ENCODE peak calls at places on chromosomes 11 and 22, in nine cellular contexts. G, N, P, C, J, V, A, R and U are unnamed samples.

GRCh38 chr11:76391039-76391438 is 9.9 kb downstream of the GVQW3 start:
- DNase-seq in N (no peak), C (no peak), A (no peak), P (no peak), V (no peak), G (peak), R (no peak), J (no peak), U (no peak)

GRCh38 chr11:2738551-2739431 is 39.0 kb upstream of the KCNQ1OT1 start:
- DNase-seq in V (no peak), R (no peak), J (no peak), N (no peak), C (no peak), A (no peak), P (no peak), G (no peak), U (no peak)

GRCh38 chr11:1884123-1884415 is 7.6 kb downstream of the PRR33 start:
- DNase-seq in N (no peak), R (no peak), G (no peak), J (no peak), V (no peak), C (no peak), A (no peak), P (no peak), U (no peak)

GRCh38 chr11:116710762-116711161 is 62.0 kb downstream of the BUD13 start:
- DNase-seq in P (no peak), V (no peak), C (no peak), G (no peak), R (no peak), J (no peak), A (no peak), N (no peak), U (no peak)

GRCh38 chr11:121426476-121427454 is 25.3 kb upstream of the SORL1 start:
- DNase-seq in A (no peak), C (no peak), P (no peak), V (no peak), N (no peak), J (peak), R (no peak), G (peak), U (no peak)

GRCh38 chr11:19365743-19366410 is 125.1 kb upstream of the E2F8 start:
- DNase-seq in R (no peak), C (no peak), J (no peak), A (no peak), V (no peak), G (peak), N (no peak), P (no peak), U (no peak)

GRCh38 chr11:10663365-10663764 is 30.2 kb downstream of the IRAG1 start:
- DNase-seq in A (no peak), V (no peak), R (no peak), J (no peak), N (no peak), C (no peak), G (no peak), P (no peak), U (no peak)

GRCh38 chr11:45208135-45208534 is 61.7 kb downstream of the PRDM11 start:
- DNase-seq in N (no peak), J (no peak), G (peak), A (no peak), P (no peak), V (no peak), R (no peak), C (no peak), U (no peak)

GRCh38 chr22:23363683-23364082 is 183.4 kb downstream of the BCR start:
- DNase-seq in C (no peak), R (no peak), J (no peak), P (no peak), V (no peak), A (no peak), G (no peak), N (no peak), U (no peak)

GRCh38 chr11:129425214-129425613 is 49.6 kb downstream of the BARX2 start:
- DNase-seq in V (no peak), R (no peak), G (no peak), A (no peak), N (no peak), C (no peak), J (no peak), P (no peak), U (no peak)

GRCh38 chr11:72595292-72595684 is 78.9 kb downstream of the PDE2A start:
- DNase-seq in P (no peak), V (no peak), A (no peak), R (no peak), G (no peak), C (no peak), J (no peak), N (no peak), U (no peak)

GRCh38 chr22:22716136-22716535 is 71.7 kb downstream of the GGTLC2 start:
- DNase-seq in R (no peak), G (no peak), V (no peak), J (no peak), P (no peak), C (no peak), N (no peak), A (no peak), U (no peak)

GRCh38 chr11:46116007-46116711 is 5.1 kb downstream of the PHF21A start:
- DNase-seq in R (no peak), V (no peak), G (no peak), N (no peak), P (no peak), C (no peak), J (no peak), A (no peak), U (no peak)

GRCh38 chr11:44318369-44318768 is 8.4 kb upstream of the ALX4 start:
- DNase-seq in V (no peak), N (no peak), C (no peak), J (no peak), A (no peak), P (no peak), R (no peak), G (no peak), U (no peak)

GRCh38 chr22:44193537-44193896 is 12.8 kb downstream of the PARVG start:
- DNase-seq in C (no peak), P (no peak), A (no peak), J (no peak), N (no peak), G (no peak), V (no peak), R (no peak), U (no peak)

GRCh38 chr22:23874871-23875270 is 17.2 kb downstream of the SLC2A11 start:
- DNase-seq in C (no peak), G (no peak), P (no peak), J (no peak), A (no peak), V (no peak), N (no peak), R (no peak), U (no peak)

GRCh38 chr11:3894128-3894731 is 38.8 kb downstream of the STIM1 start:
- DNase-seq in A (no peak), G (no peak), P (no peak), V (peak), J (no peak), R (peak), N (peak), C (no peak), U (no peak)

GRCh38 chr22:37197451-37198289 is 9.6 kb upstream of the C1QTNF6 start:
- DNase-seq in P (no peak), A (peak), R (peak), N (peak), V (no peak), C (no peak), J (no peak), G (peak), U (peak)

GRCh38 chr22:24989135-24989534 is 36.6 kb downstream of the KIAA1671 start:
- DNase-seq in V (no peak), C (no peak), P (no peak), G (no peak), N (no peak), R (no peak), A (no peak), J (no peak), U (no peak)

GRCh38 chr22:38228873-38229740 is 27.3 kb downstream of the MAFF start:
- DNase-seq in G (peak), N (peak), A (no peak), J (no peak), P (no peak), R (peak), C (no peak), V (no peak), U (no peak)

GRCh38 chr11:59180907-59181306 is 9.0 kb downstream of the DTX4 start:
- DNase-seq in R (no peak), N (no peak), P (no peak), A (no peak), G (peak), J (no peak), C (no peak), V (no peak), U (no peak)